ENCODE peak calls at places on chromosomes 1 and 21, in four cellular contexts. T is MCF 10A; K is HT-29; R is stimulated activated CD4-positive, alpha-beta T cell treated with anti-CD3 and anti-CD28 coated beads, Interleukin-12 subunit alpha, Interleukin-12 subunit beta, amount 100 ng/mL, for 4 hours. A is an unnamed sample.

GRCh38 chr1:30684881-30685795 is 38.2 kb downstream of the MATN1 start:
- DNase-seq in T (no peak), K (peak; percentile 89), R (peak; percentile 16), A (no peak)

GRCh38 chr1:119982006-119982405 is 85.7 kb upstream of the ADAM30 start:
- DNase-seq in T (no peak), K (no peak), R (no peak), A (peak; percentile 69)

GRCh38 chr1:41414291-41414690 is 53.1 kb downstream of the FOXO6 start:
- DNase-seq in T (no peak), K (no peak), R (no peak), A (no peak)

GRCh38 chr21:39647476-39647875 is 34.7 kb downstream of the B3GALT5 start:
- DNase-seq in T (peak; percentile 34), K (peak; percentile 35), R (no peak), A (peak; percentile 50)

GRCh38 chr1:202656951-202657646 is 53.2 kb downstream of the SYT2 start:
- DNase-seq in T (peak; percentile 61), K (peak; percentile 36), R (no peak), A (peak; percentile 12)

GRCh38 chr1:22930235-22930912 is 42.3 kb downstream of the LACTBL1 start:
- DNase-seq in T (peak; percentile 68), K (peak; percentile 62), R (peak; percentile 11), A (no peak)

GRCh38 chr1:225998560-225999226 is 450 bp downstream of the SDE2 start:
- DNase-seq in T (peak; percentile 34), K (peak; percentile 35), R (no peak), A (peak; percentile 11)

GRCh38 chr1:231121533-231121932 is 40.3 kb upstream of the TRIM67 start:
- DNase-seq in T (no peak), K (no peak), R (no peak), A (no peak)

GRCh38 chr1:241482761-241483250 is 36.7 kb downstream of the FH start:
- DNase-seq in T (peak; percentile 78), K (no peak), R (no peak), A (peak; percentile 74)

GRCh38 chr21:34593423-34593822 is 21.5 kb downstream of the RCAN1 start:
- DNase-seq in T (no peak), K (no peak), R (no peak), A (no peak)

GRCh38 chr1:3217096-3217724 is 148.2 kb downstream of the PRDM16 start:
- DNase-seq in T (no peak), K (no peak), R (no peak), A (no peak)

GRCh38 chr1:220300442-220301121 is 28.3 kb upstream of the RAB3GAP2 start:
- DNase-seq in T (peak; percentile 91), K (peak; percentile 47), R (no peak), A (peak; percentile 74)

GRCh38 chr1:47942238-47942629 is 55.0 kb downstream of the TRABD2B start:
- DNase-seq in T (peak; percentile 21), K (no peak), R (no peak), A (no peak)

GRCh38 chr1:53297226-53297625 is 30.6 kb downstream of the LRP8 start:
- DNase-seq in T (no peak), K (no peak), R (no peak), A (no peak)

GRCh38 chr1:32917521-32917920 is 16.3 kb upstream of the TMEM54 start:
- DNase-seq in T (no peak), K (no peak), R (no peak), A (no peak)

A was measured in foreskin keratinocyte.